ENCODE peak calls at places on chromosomes 11 and 22, in ten cellular contexts. M, U, F, V, J, S, P, X, R and Q are unnamed samples.

GRCh38 chr11:108672113-108672512 is 7.2 kb downstream of the DDX10 start:
- DNase-seq in J (no peak), X (no peak), M (no peak), F (no peak), V (no peak), S (no peak), P (no peak), R (no peak), U (peak), Q (no peak)

GRCh38 chr11:19344661-19345518 is 104.1 kb upstream of the E2F8 start:
- DNase-seq in X (peak), U (peak), J (peak), M (no peak), R (no peak), V (peak), S (peak), F (peak), P (peak), Q (peak)

GRCh38 chr11:111409915-111410314 is 30.8 kb upstream of the POU2AF1 start:
- DNase-seq in P (no peak), J (no peak), S (no peak), F (no peak), R (no peak), V (no peak), X (no peak), M (no peak), U (no peak), Q (peak)

GRCh38 chr11:69217276-69218105 is 61.8 kb downstream of the SMIM38 start:
- DNase-seq in X (peak), J (peak), R (no peak), M (no peak), F (no peak), P (no peak), S (no peak), U (no peak), V (no peak), Q (no peak)

GRCh38 chr11:129451524-129451923 is 75.9 kb downstream of the BARX2 start:
- DNase-seq in U (peak), X (no peak), R (no peak), F (no peak), M (no peak), S (no peak), P (no peak), J (no peak), V (no peak), Q (no peak)

GRCh38 chr11:75539459-75540022 is 13.8 kb upstream of the GDPD5 start:
- DNase-seq in P (no peak), U (no peak), R (no peak), F (no peak), J (no peak), M (no peak), X (no peak), S (no peak), V (no peak), Q (no peak)

GRCh38 chr22:28442951-28443876 is 236.4 kb downstream of the TTC28 start:
- DNase-seq in U (peak), V (peak), X (peak), S (peak), J (peak), P (peak), R (no peak), F (peak), M (peak), Q (peak)

GRCh38 chr11:11798586-11799438 is 43.0 kb upstream of the USP47 start:
- DNase-seq in J (peak), V (peak), X (peak), S (peak), P (peak), U (peak), R (no peak), M (peak), F (peak), Q (peak)

GRCh38 chr22:46149998-46150549 is at the start of gene PPARA:
- DNase-seq in P (peak), X (peak), V (peak), F (peak), M (peak), U (peak), J (peak), R (no peak), S (peak), Q (peak)

GRCh38 chr22:39698106-39698505 is 127.6 kb downstream of the CACNA1I start:
- DNase-seq in U (no peak), F (no peak), X (no peak), J (no peak), V (no peak), S (no peak), R (no peak), P (no peak), M (no peak), Q (no peak)

GRCh38 chr11:100308202-100308601 is 378.9 kb upstream of the ARHGAP42 start:
- DNase-seq in P (no peak), S (no peak), F (no peak), X (no peak), M (no peak), V (no peak), J (no peak), U (no peak), R (no peak), Q (no peak)

GRCh38 chr11:113006916-113007445 is 45.8 kb downstream of the NCAM1 start:
- DNase-seq in J (no peak), S (no peak), R (no peak), X (no peak), M (no peak), V (no peak), F (no peak), U (peak), P (no peak), Q (no peak)

GRCh38 chr11:72962084-72962483 is 147.9 kb downstream of the ATG16L2 start:
- DNase-seq in X (no peak), P (no peak), F (no peak), R (no peak), M (no peak), S (no peak), V (no peak), U (peak), J (no peak), Q (no peak)

GRCh38 chr11:111422494-111423249 is 43.6 kb upstream of the POU2AF1 start:
- DNase-seq in J (no peak), M (peak), S (no peak), V (peak), X (peak), U (peak), P (peak), F (no peak), R (no peak), Q (peak)

GRCh38 chr11:114893329-114893728 is 215.0 kb downstream of the NXPE2 start:
- DNase-seq in R (no peak), X (no peak), M (no peak), F (no peak), U (no peak), J (no peak), S (no peak), P (no peak), V (no peak), Q (no peak)

GRCh38 chr22:46397514-46397913 is 62.0 kb downstream of the TRMU start:
- DNase-seq in V (no peak), J (no peak), M (no peak), R (no peak), S (no peak), F (no peak), P (no peak), U (no peak), X (no peak), Q (no peak)

GRCh38 chr11:102882389-102883024 is 7.7 kb upstream of the MMP12 start:
- DNase-seq in R (no peak), U (no peak), X (no peak), J (no peak), M (no peak), V (no peak), S (no peak), F (no peak), P (no peak), Q (peak)

GRCh38 chr11:134668796-134669195 is 256.8 kb upstream of the B3GAT1 start:
- DNase-seq in S (no peak), M (no peak), R (no peak), X (peak), P (no peak), F (no peak), V (no peak), J (no peak), U (no peak), Q (no peak)

GRCh38 chr11:132519226-132519860 is 1013.0 kb downstream of the OPCML start:
- DNase-seq in J (no peak), V (no peak), M (no peak), U (no peak), X (no peak), S (no peak), F (no peak), P (no peak), R (no peak), Q (no peak)

GRCh38 chr22:49969751-49970527 is 9.4 kb downstream of the PIM3 start:
- DNase-seq in J (no peak), P (peak), M (no peak), U (no peak), X (peak), S (peak), V (no peak), F (peak), R (no peak), Q (no peak)

GRCh38 chr11:10394229-10395100 is 60.6 kb upstream of the AMPD3 start:
- DNase-seq in M (no peak), V (no peak), X (no peak), S (no peak), F (no peak), U (no peak), J (no peak), R (no peak), P (no peak), Q (no peak)

DNA sequence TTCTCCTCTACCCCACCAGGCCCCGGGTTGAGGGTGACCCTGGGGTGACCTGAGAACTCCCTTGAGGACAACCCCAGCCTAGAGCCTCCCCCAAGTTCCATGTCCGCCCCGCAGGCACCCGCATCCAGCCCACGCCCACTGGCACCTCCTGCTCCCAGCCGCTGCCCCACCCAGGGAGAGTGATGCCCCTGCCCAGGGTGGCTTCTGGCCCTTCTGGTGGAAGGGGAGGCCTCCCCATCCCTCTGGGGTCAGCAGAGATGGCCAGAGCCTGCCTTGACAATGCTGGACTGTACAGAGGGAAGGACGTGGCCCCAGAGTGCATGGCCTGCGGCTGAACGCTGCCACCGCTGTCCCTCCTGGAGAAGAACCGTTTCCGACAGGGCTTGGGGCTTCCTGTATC is 1.1 kb upstream of the TH start:
- DNase-seq in S (no peak), U (no peak), J (no peak), R (no peak), X (no peak), F (no peak), M (no peak), P (no peak), V (no peak), Q (no peak)
- TF ChIP-seq CTCF in S (no peak), U (no peak), J (no peak), R (no peak), X (no peak), F (no peak), M (no peak), P (no peak), V (no peak), Q (no peak)

DNA sequence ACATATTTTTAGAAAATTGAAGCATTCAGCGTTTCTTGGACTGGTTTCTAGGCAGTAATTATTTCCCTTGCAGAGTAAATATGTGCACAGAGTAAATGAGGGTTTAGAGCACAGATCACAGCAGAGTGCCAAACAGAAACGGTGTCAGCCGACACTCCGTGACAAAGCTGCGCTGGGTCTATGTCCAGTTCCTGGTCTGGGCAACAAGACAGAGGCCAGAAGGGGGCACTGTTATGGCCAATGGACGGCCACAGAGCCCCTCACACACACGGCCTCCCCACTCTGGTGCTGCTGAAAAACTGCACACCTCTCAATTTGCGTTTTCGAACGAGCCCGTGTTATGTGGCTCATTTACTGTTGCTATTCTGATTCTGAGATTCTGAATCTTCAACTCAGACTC is 180.7 kb downstream of the MPPED1 start:
- DNase-seq in U (peak), V (no peak), M (no peak), X (no peak), S (no peak), R (no peak), J (no peak), F (no peak), P (no peak), Q (no peak)
- TF ChIP-seq CTCF in U (no peak), V (peak), M (no peak), X (no peak), S (no peak), R (no peak), J (peak), F (no peak), P (no peak), Q (no peak)

DNA sequence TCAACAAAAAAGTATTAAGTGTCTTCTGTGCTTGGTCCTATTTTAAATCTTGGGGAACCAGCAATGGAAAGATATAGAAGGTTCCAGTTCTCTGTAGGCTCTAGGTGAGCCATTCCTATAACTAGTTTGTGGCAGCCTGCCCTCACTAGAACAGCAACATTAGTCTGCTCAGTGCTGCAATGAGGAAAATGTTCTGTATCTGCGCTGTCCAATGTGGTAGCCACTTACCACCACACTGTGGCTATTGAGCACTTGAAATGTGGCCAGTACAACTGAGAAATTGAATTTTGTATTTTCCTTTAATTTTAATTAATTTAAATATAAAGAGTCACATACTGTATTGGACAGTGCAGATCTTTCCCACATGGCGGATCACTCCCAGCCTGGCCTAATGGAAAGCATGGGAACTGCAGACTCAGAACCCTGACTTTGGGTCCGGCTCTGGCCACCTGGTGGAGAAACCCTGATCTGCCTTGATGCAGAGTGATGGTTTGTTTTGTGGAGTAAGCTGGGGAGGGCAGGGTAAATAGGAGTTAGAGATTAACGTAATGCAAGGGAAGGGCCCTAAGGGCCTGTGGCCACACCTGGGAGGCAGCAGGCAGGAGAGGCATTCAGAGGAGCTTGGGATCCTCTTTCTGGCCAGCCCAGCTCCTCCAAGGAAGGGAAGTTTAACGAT is 101.0 kb downstream of the ME3 start:
- DNase-seq in U (peak), R (no peak), X (no peak), M (no peak), P (no peak), J (no peak), V (peak), F (no peak), S (no peak), Q (no peak)
- TF ChIP-seq CTCF in U (peak), R (peak), X (no peak), M (peak), P (peak), J (peak), V (peak), F (peak), S (no peak), Q (peak)

GRCh38 chr11:14350716-14351238 is 8.2 kb downstream of the RRAS2 start:
- DNase-seq in R (no peak), U (no peak), M (no peak), V (no peak), P (no peak), S (no peak), J (no peak), F (no peak), X (no peak), Q (no peak)
- TF ChIP-seq CTCF in R (no peak), U (no peak), M (no peak), V (no peak), P (no peak), S (no peak), J (no peak), F (no peak), X (no peak), Q (no peak)

GRCh38 chr11:86570020-86570419 is 102.4 kb downstream of the ME3 start:
- DNase-seq in R (no peak), P (no peak), X (no peak), U (no peak), M (no peak), V (peak), F (no peak), S (no peak), J (no peak), Q (no peak)
- TF ChIP-seq CTCF in R (no peak), P (no peak), X (no peak), U (no peak), M (no peak), V (no peak), F (no peak), S (no peak), J (no peak), Q (no peak)

GRCh38 chr22:24102366-24103200 is 78.7 kb upstream of the SUSD2 start:
- DNase-seq in X (peak), R (no peak), S (peak), V (no peak), F (peak), M (no peak), U (no peak), J (no peak), P (no peak), Q (no peak)

GRCh38 chr22:24104307-24105017 is 76.8 kb upstream of the SUSD2 start:
- DNase-seq in R (no peak), U (no peak), X (peak), F (peak), S (peak), P (no peak), J (peak), V (no peak), M (no peak), Q (no peak)

GRCh38 chr22:24099661-24100060 is 81.6 kb upstream of the SUSD2 start:
- DNase-seq in R (no peak), M (no peak), U (no peak), J (no peak), V (no peak), F (peak), S (peak), X (peak), P (no peak), Q (no peak)

GRCh38 chr22:24105018-24105360 is 76.3 kb upstream of the SUSD2 start:
- DNase-seq in V (peak), F (peak), X (peak), U (peak), S (peak), M (no peak), J (peak), P (peak), R (no peak), Q (no peak)

GRCh38 chr22:24101966-24102365 is 79.3 kb upstream of the SUSD2 start:
- DNase-seq in P (no peak), U (no peak), V (no peak), J (peak), F (peak), X (no peak), M (no peak), S (peak), R (no peak), Q (no peak)
- TF ChIP-seq CTCF in P (no peak), U (no peak), V (no peak), J (peak), F (no peak), X (no peak), M (no peak), S (peak), R (no peak), Q (no peak)

GRCh38 chr22:17835256-17835655 is 61.0 kb upstream of the BID start:
- DNase-seq in V (no peak), M (no peak), R (no peak), U (no peak), F (no peak), J (no peak), S (no peak), X (no peak), P (no peak), Q (no peak)

GRCh38 chr22:17838180-17838865 is 64.1 kb upstream of the BID start:
- DNase-seq in V (no peak), R (no peak), P (no peak), J (no peak), S (peak), X (no peak), M (no peak), F (no peak), U (no peak), Q (no peak)

GRCh38 chr22:17832665-17833064 is 58.4 kb upstream of the BID start:
- DNase-seq in F (no peak), U (no peak), X (no peak), R (no peak), S (no peak), P (peak), M (no peak), J (no peak), V (no peak), Q (no peak)

GRCh38 chr22:17841836-17842235 is 67.6 kb upstream of the BID start:
- DNase-seq in M (no peak), J (no peak), V (no peak), S (no peak), F (no peak), X (no peak), P (no peak), R (no peak), U (no peak), Q (no peak)

DNA sequence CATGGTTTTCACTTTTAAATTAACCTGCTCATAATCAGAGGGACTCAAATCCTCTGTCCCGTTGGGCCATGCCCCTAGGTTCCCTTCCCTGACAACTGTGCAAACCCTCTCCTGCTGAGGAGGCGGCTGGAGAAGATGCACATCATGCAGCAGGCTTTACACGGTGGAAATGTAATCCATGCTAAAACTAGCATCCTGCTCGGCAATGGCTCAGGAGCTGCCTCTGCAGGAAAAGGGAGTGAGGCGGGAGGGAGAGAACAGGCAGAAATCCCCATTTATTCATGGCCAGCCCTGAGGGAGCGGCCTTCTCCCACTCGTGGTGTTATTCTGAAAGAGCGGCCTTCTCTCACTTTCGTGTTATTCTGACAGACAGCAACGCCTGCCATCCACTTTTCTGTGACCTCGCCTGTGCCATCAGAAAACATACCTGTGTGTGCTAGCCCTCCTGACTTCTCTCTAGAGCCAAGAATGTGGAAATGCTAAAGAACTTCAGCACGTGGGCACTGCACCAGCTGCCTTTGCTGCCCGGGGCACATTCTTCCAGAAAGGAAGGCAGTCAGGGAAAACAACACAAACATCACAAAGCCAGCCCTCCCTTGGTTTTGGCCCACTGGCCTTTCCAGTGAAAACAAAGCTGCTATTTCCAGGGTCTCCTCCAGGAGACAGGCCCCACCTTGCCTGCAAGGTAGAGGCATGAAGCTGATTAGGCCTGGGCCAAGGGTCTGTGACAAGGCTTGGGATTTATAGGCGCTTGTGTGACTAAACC is 62.9 kb upstream of the BID start:
- DNase-seq in S (peak), F (peak), U (no peak), R (no peak), V (no peak), M (no peak), X (no peak), P (no peak), J (no peak), Q (no peak)
- TF ChIP-seq CTCF in S (no peak), F (no peak), U (no peak), R (no peak), V (no peak), M (no peak), X (no peak), P (no peak), J (no peak), Q (no peak)